ENCODE peak calls at places on chromosomes 4 and X, in four cellular contexts. Z is stomach, F is HCT116, Y is heart right ventricle. T is an unnamed sample.

GRCh38 chrX:120697053-120697452 is 67.2 kb upstream of the C1GALT1C1 start:
- DNase-seq in Z (no peak), F (no peak), Y (no peak), T (no peak)

GRCh38 chrX:41405551-41405950 is 41.6 kb upstream of the NYX start:
- DNase-seq in F (no peak), Z (no peak), Y (no peak), T (no peak)

GRCh38 chrX:19174401-19175025 is 52.2 kb upstream of the ADGRG2 start:
- DNase-seq in Y (peak; percentile 9), Z (no peak), F (no peak), T (no peak)

GRCh38 chrX:111445485-111445884 is 33.5 kb upstream of the DCX start:
- DNase-seq in Y (no peak), F (peak; percentile 15), Z (no peak), T (no peak)

GRCh38 chrX:39704590-39704989 is 393.2 kb downstream of the BCOR start:
- DNase-seq in F (no peak), Z (no peak), Y (no peak), T (no peak)

GRCh38 chr4:150250998-150251651 is 172.9 kb downstream of the DCLK2 start:
- DNase-seq in Y (no peak), Z (no peak), F (no peak), T (no peak)

GRCh38 chrX:10177620-10178019 is 20.8 kb downstream of the CLCN4 start:
- DNase-seq in F (no peak), Y (no peak), Z (no peak), T (no peak)

GRCh38 chr4:18389118-18389517 is 367.6 kb upstream of the LCORL start:
- DNase-seq in Z (no peak), Y (no peak), F (no peak), T (no peak)

GRCh38 chr4:115234405-115235093 is 121.1 kb upstream of the NDST4 start:
- DNase-seq in Z (no peak), F (peak; percentile 22), Y (no peak), T (no peak)

GRCh38 chrX:97446298-97446882 is 562.7 kb downstream of the RPA4 start:
- DNase-seq in Z (no peak), Y (no peak), F (no peak), T (no peak)

GRCh38 chrX:46620505-46620904 is 46.9 kb downstream of the CHST7 start:
- DNase-seq in Z (no peak), F (no peak), Y (no peak), T (no peak)

GRCh38 chr4:149279331-149279730 is 536.3 kb downstream of the IQCM start:
- DNase-seq in Z (no peak), Y (no peak), F (no peak), T (no peak)

GRCh38 chr4:29052266-29052665 is 1667.9 kb upstream of the PCDH7 start:
- DNase-seq in F (no peak), Y (no peak), Z (no peak), T (no peak)

GRCh38 chrX:44431206-44431605 is 87.7 kb upstream of the EFHC2 start:
- DNase-seq in F (peak; percentile 6), Y (no peak), Z (no peak), T (no peak)

GRCh38 chr4:141416219-141416618 is 195.5 kb downstream of the ZNF330 start:
- DNase-seq in Y (no peak), F (no peak), Z (no peak), T (no peak)

GRCh38 chrX:110280954-110281353 is 36.9 kb downstream of the AMMECR1 start:
- DNase-seq in Y (no peak), F (no peak), Z (no peak), T (no peak)
- H3K4me1 ChIP-seq in Y (no peaks in the 10 kb centered on the region), F (no peaks in the 10 kb centered on the region), Z (no peaks in the 10 kb centered on the region), T (no peaks in the 10 kb centered on the region)

DNA sequence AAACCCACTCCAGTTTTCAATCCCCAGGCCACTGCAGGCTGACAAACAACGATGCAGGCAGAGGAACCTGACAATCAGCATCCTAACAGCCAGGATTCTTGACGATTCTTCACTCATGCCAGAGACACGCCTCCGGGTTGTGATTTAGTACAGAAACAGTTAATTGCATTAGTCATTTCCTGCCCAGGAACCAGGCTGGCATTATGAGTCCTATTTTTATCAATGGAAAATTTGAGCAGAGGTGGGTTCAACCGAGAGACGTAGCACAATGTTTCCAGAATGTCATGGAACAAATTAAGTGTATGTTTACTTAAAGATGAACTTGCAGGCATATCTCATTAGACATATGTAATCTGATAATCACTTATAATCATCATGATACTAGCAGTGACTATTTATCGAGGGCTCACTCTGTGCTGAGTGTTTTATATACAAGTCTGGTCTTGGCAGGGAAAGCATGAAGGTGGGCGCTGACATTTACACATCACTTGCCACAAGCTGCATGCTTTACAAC is 159.7 kb downstream of the NSUN7 start:
- DNase-seq in Z (no peak), Y (no peak), F (peak; percentile 90), T (no peak)
- H3K27ac ChIP-seq in Z (no peak overlapping the region), Y (peak overlapping the region; percentile 66), F (peak overlapping the region; percentile 78), T (no peak overlapping the region)

DNA sequence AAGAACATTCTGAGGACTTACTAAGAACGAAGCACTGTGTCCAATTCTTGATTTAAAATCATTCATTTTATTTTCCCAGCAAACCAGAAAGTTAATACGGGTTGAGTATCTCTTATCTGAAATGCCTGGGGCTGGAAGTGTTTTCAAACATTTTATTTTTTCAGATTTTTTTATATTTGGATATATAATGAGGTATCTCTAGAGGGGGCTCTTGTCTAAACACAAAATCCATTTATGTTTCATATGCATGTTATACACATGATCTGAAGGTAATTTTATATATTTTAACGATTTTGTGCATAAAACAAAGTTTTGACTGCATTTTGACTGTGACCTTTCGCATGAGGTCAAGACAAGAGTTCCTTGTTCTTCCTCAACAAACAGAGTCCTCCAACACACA is 320.9 kb downstream of the ASMT start:
- DNase-seq in F (no peak), Y (no peak), Z (no peak), T (no peak)
- TF ChIP-seq CTCF in F (no peak), Y (no peak), Z (no peak), T (no peak)

GRCh38 chr4:8440491-8441311 is at the start of the genes ACOX3 and TRMT44:
- DNase-seq in F (peak; percentile 78), Y (peak; percentile 92), Z (peak; percentile 96), T (peak; percentile 91)

GRCh38 chr4:8438743-8439142 is 1.8 kb downstream of the ACOX3 start:
- DNase-seq in F (no peak), Z (no peak), Y (no peak), T (no peak)

GRCh38 chr4:8439914-8440490 is 521 bp downstream of the ACOX3 start:
- DNase-seq in F (no peak), Z (no peak), Y (no peak), T (no peak)

GRCh38 chr4:8441499-8442091 is 1.0 kb downstream of the TRMT44 start:
- DNase-seq in Z (no peak), Y (no peak), F (no peak), T (no peak)

DNA sequence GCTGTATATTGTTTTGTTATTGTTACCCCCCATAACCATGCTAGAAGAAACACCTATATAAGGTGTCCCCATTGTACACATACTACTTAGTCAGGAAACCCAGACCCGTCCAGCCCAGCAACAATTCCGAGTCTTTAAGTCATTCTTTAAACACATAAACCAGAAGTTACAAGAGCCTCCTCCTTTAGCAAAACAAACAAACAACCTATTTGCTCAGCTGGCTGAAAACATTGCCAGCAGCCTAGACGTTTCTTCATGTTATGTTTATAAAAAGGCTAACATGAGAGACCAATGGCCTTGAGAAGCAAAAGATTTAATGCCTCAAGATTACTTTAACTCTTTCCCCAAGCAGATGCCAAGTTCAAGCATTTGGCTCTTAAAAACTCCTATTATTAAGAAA is 1.4 kb downstream of the ACOX3 start:
- DNase-seq in Z (no peak), F (no peak), Y (no peak), T (no peak)
- H3K4me1 ChIP-seq in Z (peaks cover 92% of the 10 kb centered on the region), F (peaks cover 11% of the 10 kb centered on the region), Y (peaks cover 76% of the 10 kb centered on the region), T (peaks cover 79% of the 10 kb centered on the region)

GRCh38 chr4:176272799-176273198 is 3.8 kb upstream of the ASB5 start:
- DNase-seq in Z (no peak), Y (no peak), F (no peak), T (no peak)

GRCh38 chr4:176270669-176271068 is 1.6 kb upstream of the ASB5 start:
- DNase-seq in Z (no peak), F (peak; percentile 93), Y (no peak), T (no peak)

GRCh38 chr4:176266026-176266425 is 3.0 kb downstream of the ASB5 start:
- DNase-seq in Y (no peak), Z (no peak), F (no peak), T (no peak)

GRCh38 chr4:176271749-176272148 is 2.7 kb upstream of the ASB5 start:
- DNase-seq in Y (no peak), Z (no peak), F (no peak), T (no peak)

DNA sequence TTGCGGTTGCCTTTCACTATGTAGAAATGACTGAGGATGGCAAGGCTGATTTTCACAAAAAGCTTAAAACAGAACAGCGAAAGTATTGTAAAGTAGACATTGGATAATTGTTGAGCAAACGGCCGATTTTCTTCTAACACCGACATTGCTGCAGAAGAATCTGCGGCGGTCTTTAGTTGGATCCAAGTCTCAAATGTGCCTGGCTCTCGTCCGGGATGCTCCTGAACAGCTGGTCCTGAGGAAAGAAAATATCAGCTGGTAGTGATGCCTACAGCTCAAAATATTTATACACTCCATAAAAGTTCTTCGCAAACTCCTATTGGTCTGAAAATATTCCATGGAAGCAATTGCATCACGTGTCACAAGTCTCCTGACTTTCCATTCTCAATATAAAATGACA is at the start of gene ASB5:
- DNase-seq in Z (no peak), F (no peak), Y (no peak), T (no peak)
- H3K27ac ChIP-seq in Z (no peak within 1 kb of the TSS), F (no peak within 1 kb of the TSS), Y (no peak within 1 kb of the TSS), T (no peak within 1 kb of the TSS)

GRCh38 chrX:26664919-26665318 is 448.9 kb downstream of the MAGEB5 start:
- DNase-seq in F (no peak), Y (no peak), Z (no peak), T (no peak)
- TF ChIP-seq CTCF in F (peak; percentile 34), Y (no peak), Z (no peak), T (no peak)

DNA sequence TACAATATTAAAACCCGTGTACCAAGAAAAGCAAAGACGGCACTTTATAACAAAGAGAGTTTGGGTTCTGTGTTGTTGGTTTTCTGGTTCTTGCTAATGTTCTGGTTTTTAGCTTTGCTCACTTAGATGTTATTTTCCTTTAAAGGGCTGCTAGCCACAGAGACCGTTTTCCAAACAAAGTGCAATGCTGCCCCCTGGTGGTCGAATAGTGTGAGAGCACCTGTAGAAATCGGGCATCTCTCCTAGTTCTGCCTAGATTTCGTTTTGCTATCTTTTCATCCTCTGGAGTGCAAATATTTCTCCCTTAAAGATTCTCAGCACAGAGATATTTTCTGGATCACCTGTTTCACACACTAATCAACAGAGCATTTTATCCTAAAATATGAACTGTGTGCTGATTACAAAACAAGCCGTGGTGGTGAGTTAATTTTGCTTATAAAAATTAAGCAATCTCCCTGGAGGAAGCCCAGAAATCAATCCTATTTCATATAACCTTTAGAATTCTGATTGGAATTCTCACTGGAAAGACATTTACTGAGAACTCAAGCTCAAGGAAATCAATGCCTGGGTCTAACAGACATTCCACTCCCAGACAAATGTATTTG is 334.5 kb upstream of the NOCT start:
- DNase-seq in Y (peak; percentile 63), F (peak; percentile 57), Z (peak; percentile 86), T (peak; percentile 77)
- H3K4me1 ChIP-seq in Y (peaks cover 6% of the 10 kb centered on the region), F (no peaks in the 10 kb centered on the region), Z (peaks cover 8% of the 10 kb centered on the region), T (no peaks in the 10 kb centered on the region)